ENCODE peak calls at places on chromosomes 11 and 22, in six cellular contexts. Q, F, O, L, V and D are unnamed samples.

GRCh38 chr22:40567106-40567505 is 69.4 kb downstream of the MRTFA start:
- DNase-seq in V (no peak), O (no peak), F (no peak), Q (no peak), L (no peak), D (no peak)

GRCh38 chr11:103877221-103877620 is 159.2 kb upstream of the DDI1 start:
- DNase-seq in Q (no peak), L (no peak), V (no peak), F (no peak), O (no peak), D (no peak)

GRCh38 chr11:22732588-22732987 is 66.2 kb downstream of the GAS2 start:
- DNase-seq in F (no peak), L (no peak), Q (no peak), O (no peak), V (no peak), D (no peak)

GRCh38 chr11:75195164-75195962 is 44.5 kb downstream of the SLCO2B1 start:
- DNase-seq in F (peak), V (no peak), L (no peak), Q (no peak), O (no peak), D (no peak)

GRCh38 chr11:62402226-62402625 is 16.6 kb upstream of the SCGB1A1 start:
- DNase-seq in Q (no peak), V (peak), F (peak), O (no peak), L (peak), D (peak)

GRCh38 chr11:3222941-3223905 is 4.6 kb upstream of the MRGPRG start:
- DNase-seq in F (no peak), O (no peak), L (no peak), Q (no peak), V (no peak), D (peak)

GRCh38 chr11:12761029-12761428 is 86.8 kb downstream of the TEAD1 start:
- DNase-seq in Q (no peak), O (no peak), V (no peak), L (no peak), F (no peak), D (no peak)

GRCh38 chr11:96234866-96235441 is 108.0 kb downstream of the MAML2 start:
- DNase-seq in V (no peak), O (no peak), L (no peak), Q (no peak), F (no peak), D (no peak)

GRCh38 chr22:28208036-28208435 is 289.0 kb upstream of the PITPNB start:
- DNase-seq in O (no peak), F (no peak), V (no peak), L (no peak), Q (no peak), D (no peak)

GRCh38 chr11:3087373-3087772 is 30.1 kb upstream of the CARS1 start:
- DNase-seq in Q (no peak), O (no peak), V (no peak), L (no peak), F (no peak), D (no peak)

GRCh38 chr22:47395481-47395880 is 633.0 kb downstream of the TBC1D22A start:
- DNase-seq in O (no peak), V (no peak), F (no peak), Q (no peak), L (no peak), D (no peak)

GRCh38 chr11:130434521-130435223 is 6.3 kb upstream of the ADAMTS8 start:
- DNase-seq in O (peak), Q (peak), L (peak), F (peak), V (peak), D (peak)

GRCh38 chr11:120302001-120302805 is 22.9 kb upstream of the TLCD5 start:
- DNase-seq in O (no peak), F (no peak), V (no peak), Q (no peak), L (no peak), D (no peak)

GRCh38 chr11:353315-353857 is 15.9 kb upstream of the B4GALNT4 start:
- DNase-seq in L (no peak), F (peak), V (no peak), O (no peak), Q (no peak), D (no peak)

GRCh38 chr11:69365567-69365966 is 71.6 kb downstream of the MYEOV start:
- DNase-seq in L (no peak), F (no peak), O (no peak), V (no peak), Q (no peak), D (no peak)

GRCh38 chr22:46300491-46300890 is 3.8 kb downstream of the GTSE1 start:
- DNase-seq in O (no peak), V (no peak), L (no peak), Q (no peak), F (no peak), D (no peak)

GRCh38 chr22:43862074-43862881 is at the start of gene SULT4A1:
- DNase-seq in F (no peak), Q (peak), O (no peak), L (no peak), V (no peak), D (no peak)

GRCh38 chr11:128342511-128343133 is 244.7 kb downstream of the ETS1 start:
- DNase-seq in L (peak), F (peak), Q (no peak), V (peak), O (no peak), D (no peak)

GRCh38 chr11:1356478-1356960 is 33.2 kb upstream of the BRSK2 start:
- DNase-seq in Q (no peak), L (no peak), O (no peak), F (no peak), V (no peak), D (no peak)

GRCh38 chr11:57920971-57921370 is 102.7 kb upstream of the OR9Q1 start:
- DNase-seq in V (no peak), O (no peak), Q (no peak), L (no peak), F (no peak), D (no peak)

GRCh38 chr11:20707876-20708275 is 38.5 kb downstream of the NELL1 start:
- DNase-seq in Q (peak), F (no peak), L (no peak), O (no peak), V (no peak), D (no peak)

GRCh38 chr11:132220464-132220863 is 850.0 kb downstream of the NTM start:
- DNase-seq in Q (no peak), L (no peak), O (no peak), F (no peak), V (no peak), D (no peak)

GRCh38 chr11:76648929-76649328 is 21.6 kb downstream of the LRRC32 start:
- DNase-seq in F (no peak), Q (no peak), V (no peak), L (no peak), O (no peak), D (no peak)

GRCh38 chr11:2574553-2575535 is 125.0 kb downstream of the KCNQ1OT1 start:
- DNase-seq in O (no peak), Q (no peak), F (peak), V (no peak), L (no peak), D (no peak)

GRCh38 chr22:41963453-41964105 is 5.7 kb upstream of the SEPTIN3 start:
- DNase-seq in Q (peak), O (no peak), L (no peak), V (no peak), F (no peak), D (no peak)

GRCh38 chr11:91296628-91297027 is 928.0 kb upstream of the FAT3 start:
- DNase-seq in Q (no peak), O (no peak), F (no peak), V (no peak), L (no peak), D (no peak)

GRCh38 chr11:33690290-33691050 is 10.2 kb downstream of the C11orf91 start:
- DNase-seq in O (no peak), F (peak), L (no peak), Q (no peak), V (no peak), D (no peak)

GRCh38 chr11:92829121-92829520 is 140.3 kb upstream of the MTNR1B start:
- DNase-seq in O (no peak), Q (no peak), F (no peak), L (no peak), V (no peak), D (no peak)

GRCh38 chr11:78187366-78188011 is 937 bp downstream of the KCTD21 start:
- DNase-seq in V (no peak), L (no peak), Q (no peak), O (no peak), F (no peak), D (no peak)

GRCh38 chr11:62123669-62124185 is at the start of gene INCENP:
- DNase-seq in Q (peak), V (peak), F (peak), L (peak), O (peak), D (peak)

GRCh38 chr11:46308632-46309419 is 31.4 kb downstream of the CREB3L1 start:
- DNase-seq in F (peak), O (peak), Q (peak), L (peak), V (peak), D (peak)

GRCh38 chr22:49307870-49308269 is 519.8 kb downstream of the BRD1 start:
- DNase-seq in O (peak), Q (no peak), V (no peak), L (no peak), F (peak), D (no peak)

GRCh38 chr11:1705121-1706052 is 8.4 kb downstream of the KRTAP5-6 start:
- DNase-seq in V (no peak), O (no peak), Q (no peak), F (no peak), L (no peak), D (no peak)

GRCh38 chr11:114785820-114786219 is 107.5 kb downstream of the NXPE2 start:
- DNase-seq in V (no peak), Q (no peak), F (no peak), O (no peak), L (no peak), D (no peak)

GRCh38 chr11:17014321-17014773 is at the start of gene PLEKHA7:
- DNase-seq in Q (peak), O (peak), L (no peak), V (no peak), F (no peak), D (no peak)

GRCh38 chr11:73478737-73479347 is 102.6 kb downstream of the RELT start:
- DNase-seq in V (no peak), O (no peak), L (no peak), F (no peak), Q (peak), D (no peak)

GRCh38 chr11:82842019-82842418 is 58.2 kb downstream of the PRCP start:
- DNase-seq in V (no peak), Q (peak), F (no peak), L (no peak), O (no peak), D (no peak)

GRCh38 chr22:38927033-38927789 is 30.2 kb upstream of the APOBEC3A start:
- DNase-seq in L (peak), O (peak), F (peak), Q (peak), V (peak), D (no peak)

GRCh38 chr11:60633645-60634044 is 65.8 kb upstream of the MS4A8 start:
- DNase-seq in V (no peak), L (no peak), F (no peak), O (no peak), Q (no peak), D (no peak)